ENCODE peak calls at places on chromosomes 1 and 21, in six cellular contexts. Y is astrocyte of the spinal cord, T is NCI-H2081, D is GM12892, P is RWPE2, H is NCI-H1048. J is an unnamed sample.

GRCh38 chr1:173507205-173507846 is 30.2 kb downstream of the PRDX6 start:
- DNase-seq in Y (peak), T (no peak), D (no peak), P (no peak), H (no peak), J (no peak)

GRCh38 chr21:33063907-33064622 is 5.9 kb upstream of the OLIG1 start:
- DNase-seq in Y (no peak), T (no peak), D (no peak), P (no peak), H (no peak), J (no peak)

GRCh38 chr1:30933874-30934252 is 25.3 kb upstream of the SDC3 start:
- DNase-seq in Y (no peak), T (no peak), D (no peak), P (no peak), H (no peak), J (no peak)

GRCh38 chr1:27979151-27979858 is 19.5 kb downstream of the XKR8 start:
- DNase-seq in Y (peak), T (no peak), D (no peak), P (no peak), H (no peak), J (no peak)

GRCh38 chr1:33420870-33421775 is 9.8 kb downstream of the PHC2 start:
- DNase-seq in Y (peak), T (no peak), D (no peak), P (no peak), H (no peak), J (no peak)

GRCh38 chr1:39917825-39918224 is 16.1 kb upstream of the MYCL start:
- DNase-seq in Y (no peak), T (no peak), D (no peak), P (no peak), H (no peak), J (no peak)

GRCh38 chr1:206685749-206686485 is 1.2 kb downstream of the MAPKAPK2 start:
- DNase-seq in Y (peak), T (no peak), D (peak), P (no peak), H (no peak), J (peak)

GRCh38 chr21:39676054-39676771 is 63.5 kb downstream of the B3GALT5 start:
- DNase-seq in Y (peak), T (peak), D (no peak), P (no peak), H (no peak), J (no peak)

GRCh38 chr1:216310776-216311175 is 112.5 kb downstream of the USH2A start:
- DNase-seq in Y (peak), T (peak), D (no peak), P (no peak), H (no peak), J (no peak)

GRCh38 chr1:149997585-149998262 is 12.8 kb downstream of the OTUD7B start:
- DNase-seq in Y (no peak), T (no peak), D (no peak), P (no peak), H (no peak), J (no peak)

GRCh38 chr1:116674761-116675160 is 7.2 kb upstream of the IGSF3 start:
- DNase-seq in Y (no peak), T (no peak), D (no peak), P (no peak), H (no peak), J (no peak)

GRCh38 chr1:88530246-88530645 is 153.8 kb upstream of the PKN2 start:
- DNase-seq in Y (no peak), T (no peak), D (no peak), P (no peak), H (no peak), J (no peak)

GRCh38 chr1:93056214-93056613 is 22.9 kb upstream of the MTF2 start:
- DNase-seq in Y (peak), T (no peak), D (no peak), P (no peak), H (no peak), J (no peak)

J was measured in GM12891.